ENCODE peak calls at places on chromosomes 16 and 17, in ten cellular contexts. One of them, this sample, is unnamed.

GRCh38 chr17:49580055-49580721 is 4.5 kb downstream of the NXPH3 start:
- DNase-seq in CD8-positive, alpha-beta T cell: no peak
- DNase-seq in adrenal gland: no peak
- DNase-seq in DMS153: no peak
- DNase-seq in activated effector memory CD4-positive, alpha-beta T cell treated with Interleukin-2 at 50 U/mL for 16 hours: no peak
- DNase-seq in astrocyte of the spinal cord: no peak
- DNase-seq in posterior cingulate gyrus: no peak
- DNase-seq in GM12892: no peak
- DNase-seq in Peyer's patch: no peak
- DNase-seq in glutamatergic neuron: no peak
- DNase-seq in this sample: no peak

GRCh38 chr17:76014100-76014924 is 12.8 kb downstream of the EVPL start:
- DNase-seq in CD8-positive, alpha-beta T cell: peak
- DNase-seq in adrenal gland: peak
- DNase-seq in DMS153: peak
- DNase-seq in activated effector memory CD4-positive, alpha-beta T cell treated with Interleukin-2 at 50 U/mL for 16 hours: peak
- DNase-seq in astrocyte of the spinal cord: peak
- DNase-seq in posterior cingulate gyrus: peak
- DNase-seq in GM12892: peak
- DNase-seq in Peyer's patch: peak
- DNase-seq in glutamatergic neuron: peak
- DNase-seq in this sample: peak

GRCh38 chr16:680967-681745 is 946 bp downstream of the STUB1 start:
- DNase-seq in CD8-positive, alpha-beta T cell: no peak
- DNase-seq in adrenal gland: peak
- DNase-seq in DMS153: no peak
- DNase-seq in activated effector memory CD4-positive, alpha-beta T cell treated with Interleukin-2 at 50 U/mL for 16 hours: no peak
- DNase-seq in astrocyte of the spinal cord: peak
- DNase-seq in posterior cingulate gyrus: no peak
- DNase-seq in GM12892: no peak
- DNase-seq in Peyer's patch: no peak
- DNase-seq in glutamatergic neuron: no peak
- DNase-seq in this sample: no peak

GRCh38 chr16:85136705-85137322 is 24.5 kb upstream of the CIBAR2 start:
- DNase-seq in CD8-positive, alpha-beta T cell: no peak
- DNase-seq in adrenal gland: peak
- DNase-seq in DMS153: no peak
- DNase-seq in activated effector memory CD4-positive, alpha-beta T cell treated with Interleukin-2 at 50 U/mL for 16 hours: no peak
- DNase-seq in astrocyte of the spinal cord: peak
- DNase-seq in posterior cingulate gyrus: no peak
- DNase-seq in GM12892: no peak
- DNase-seq in Peyer's patch: no peak
- DNase-seq in glutamatergic neuron: peak
- DNase-seq in this sample: no peak

GRCh38 chr17:32486091-32486700 is 597 bp upstream of the CDK5R1 start:
- DNase-seq in CD8-positive, alpha-beta T cell: peak
- DNase-seq in adrenal gland: peak
- DNase-seq in DMS153: peak
- DNase-seq in activated effector memory CD4-positive, alpha-beta T cell treated with Interleukin-2 at 50 U/mL for 16 hours: peak
- DNase-seq in astrocyte of the spinal cord: peak
- DNase-seq in posterior cingulate gyrus: peak
- DNase-seq in GM12892: peak
- DNase-seq in Peyer's patch: peak
- DNase-seq in glutamatergic neuron: peak
- DNase-seq in this sample: peak

GRCh38 chr17:7367918-7368596 is 12.8 kb upstream of the TNK1 start:
- DNase-seq in CD8-positive, alpha-beta T cell: no peak
- DNase-seq in adrenal gland: no peak
- DNase-seq in DMS153: no peak
- DNase-seq in activated effector memory CD4-positive, alpha-beta T cell treated with Interleukin-2 at 50 U/mL for 16 hours: no peak
- DNase-seq in astrocyte of the spinal cord: no peak
- DNase-seq in posterior cingulate gyrus: no peak
- DNase-seq in GM12892: no peak
- DNase-seq in Peyer's patch: no peak
- DNase-seq in glutamatergic neuron: no peak
- DNase-seq in this sample: no peak

GRCh38 chr16:9966569-9967157 is 215.6 kb downstream of the GRIN2A start:
- DNase-seq in CD8-positive, alpha-beta T cell: no peak
- DNase-seq in adrenal gland: no peak
- DNase-seq in DMS153: no peak
- DNase-seq in activated effector memory CD4-positive, alpha-beta T cell treated with Interleukin-2 at 50 U/mL for 16 hours: no peak
- DNase-seq in astrocyte of the spinal cord: peak
- DNase-seq in posterior cingulate gyrus: no peak
- DNase-seq in GM12892: no peak
- DNase-seq in Peyer's patch: no peak
- DNase-seq in glutamatergic neuron: no peak
- DNase-seq in this sample: no peak

GRCh38 chr16:89507219-89507833 is 877 bp upstream of the SPG7 start:
- DNase-seq in CD8-positive, alpha-beta T cell: no peak
- DNase-seq in adrenal gland: peak
- DNase-seq in DMS153: no peak
- DNase-seq in activated effector memory CD4-positive, alpha-beta T cell treated with Interleukin-2 at 50 U/mL for 16 hours: no peak
- DNase-seq in astrocyte of the spinal cord: no peak
- DNase-seq in posterior cingulate gyrus: peak
- DNase-seq in GM12892: no peak
- DNase-seq in Peyer's patch: no peak
- DNase-seq in glutamatergic neuron: no peak
- DNase-seq in this sample: no peak

GRCh38 chr16:4990415-4990814 is 32.3 kb downstream of the SEC14L5 start:
- DNase-seq in CD8-positive, alpha-beta T cell: no peak
- DNase-seq in adrenal gland: no peak
- DNase-seq in DMS153: no peak
- DNase-seq in activated effector memory CD4-positive, alpha-beta T cell treated with Interleukin-2 at 50 U/mL for 16 hours: no peak
- DNase-seq in astrocyte of the spinal cord: no peak
- DNase-seq in posterior cingulate gyrus: no peak
- DNase-seq in GM12892: no peak
- DNase-seq in Peyer's patch: no peak
- DNase-seq in glutamatergic neuron: no peak
- DNase-seq in this sample: no peak

GRCh38 chr17:43517161-43517560 is 29.0 kb downstream of the ETV4 start:
- DNase-seq in CD8-positive, alpha-beta T cell: no peak
- DNase-seq in adrenal gland: no peak
- DNase-seq in DMS153: no peak
- DNase-seq in activated effector memory CD4-positive, alpha-beta T cell treated with Interleukin-2 at 50 U/mL for 16 hours: no peak
- DNase-seq in astrocyte of the spinal cord: no peak
- DNase-seq in posterior cingulate gyrus: no peak
- DNase-seq in GM12892: no peak
- DNase-seq in Peyer's patch: no peak
- DNase-seq in glutamatergic neuron: no peak
- DNase-seq in this sample: no peak

GRCh38 chr16:73034374-73034773 is 13.6 kb downstream of the ZFHX3 start:
- DNase-seq in CD8-positive, alpha-beta T cell: no peak
- DNase-seq in adrenal gland: no peak
- DNase-seq in DMS153: no peak
- DNase-seq in activated effector memory CD4-positive, alpha-beta T cell treated with Interleukin-2 at 50 U/mL for 16 hours: no peak
- DNase-seq in astrocyte of the spinal cord: no peak
- DNase-seq in posterior cingulate gyrus: no peak
- DNase-seq in GM12892: no peak
- DNase-seq in Peyer's patch: no peak
- DNase-seq in glutamatergic neuron: no peak
- DNase-seq in this sample: no peak

This sample was measured in CD4-positive, alpha-beta memory T cell.